ENCODE peak calls at places on chromosome 6, in four cellular contexts. R is BJ, W is upper lobe of left lung, T is BE2C. M is an unnamed sample.

GRCh38 chr6:88965691-88966090 is 2.3 kb upstream of the RNGTT start:
- DNase-seq in R (no peak), W (no peak), T (no peak), M (no peak)

GRCh38 chr6:29976588-29977424 is 34.5 kb downstream of the HLA-A start:
- DNase-seq in R (no peak), W (peak; percentile 93), T (peak; percentile 75), M (no peak)

GRCh38 chr6:40631760-40632159 is 44.6 kb upstream of the LRFN2 start:
- DNase-seq in R (no peak), W (no peak), T (peak; percentile 76), M (no peak)

GRCh38 chr6:37314803-37315515 is 38.8 kb upstream of the RNF8 start:
- DNase-seq in R (no peak), W (no peak), T (peak; percentile 54), M (no peak)

GRCh38 chr6:13307508-13307995 is 20.8 kb downstream of the TBC1D7 start:
- DNase-seq in R (no peak), W (no peak), T (no peak), M (no peak)

GRCh38 chr6:120468486-120468885 is 865.8 kb downstream of the TBC1D32 start:
- DNase-seq in R (no peak), W (no peak), T (no peak), M (no peak)

GRCh38 chr6:90416322-90416721 is 119.7 kb upstream of the BACH2 start:
- DNase-seq in R (no peak), W (no peak), T (no peak), M (no peak)

GRCh38 chr6:95515975-95516374 is 61.4 kb upstream of the MANEA start:
- DNase-seq in R (no peak), W (no peak), T (no peak), M (no peak)

GRCh38 chr6:120005292-120005976 is 655.9 kb upstream of the MAN1A1 start:
- DNase-seq in R (no peak), W (no peak), T (peak; percentile 81), M (no peak)

GRCh38 chr6:127554435-127555006 is 22.5 kb upstream of the C6orf58 start:
- DNase-seq in R (no peak), W (no peak), T (peak; percentile 53), M (peak; percentile 14)

GRCh38 chr6:125794342-125795137 is 3.8 kb downstream of the NCOA7 start:
- DNase-seq in R (no peak), W (no peak), T (no peak), M (no peak)

GRCh38 chr6:119132211-119133004 is 53.9 kb upstream of the FAM184A start:
- DNase-seq in R (no peak), W (no peak), T (no peak), M (no peak)

GRCh38 chr6:159865226-159865920 is 25.4 kb upstream of the MAS1 start:
- DNase-seq in R (no peak), W (no peak), T (no peak), M (no peak)

GRCh38 chr6:42507901-42508300 is 55.9 kb upstream of the UBR2 start:
- DNase-seq in R (peak; percentile 76), W (no peak), T (no peak), M (peak; percentile 14)

GRCh38 chr6:89037156-89037900 is 43.2 kb upstream of the PNRC1 start:
- DNase-seq in R (no peak), W (no peak), T (no peak), M (no peak)

GRCh38 chr6:127932708-127933107 is 31.9 kb upstream of the THEMIS start:
- DNase-seq in R (no peak), W (no peak), T (no peak), M (no peak)

GRCh38 chr6:1672379-1672778 is 62.7 kb downstream of the FOXC1 start:
- DNase-seq in R (no peak), W (no peak), T (no peak), M (no peak)

GRCh38 chr6:154615483-154616025 is 105.1 kb upstream of the CNKSR3 start:
- DNase-seq in R (no peak), W (peak; percentile 76), T (peak; percentile 93), M (peak; percentile 19)

GRCh38 chr6:21163110-21163837 is 430.3 kb upstream of the SOX4 start:
- DNase-seq in R (no peak), W (peak; percentile 14), T (no peak), M (no peak)

GRCh38 chr6:135114355-135115145 is 59.9 kb upstream of the HBS1L start:
- DNase-seq in R (no peak), W (no peak), T (no peak), M (no peak)

GRCh38 chr6:124795879-124796838 is 166.1 kb upstream of the RNF217 start:
- DNase-seq in R (no peak), W (no peak), T (no peak), M (no peak)

GRCh38 chr6:10684618-10685017 is 9.8 kb downstream of the C6orf52 start:
- DNase-seq in R (no peak), W (no peak), T (no peak), M (no peak)

GRCh38 chr6:8225113-8225512 is 122.8 kb upstream of the EEF1E1 start:
- DNase-seq in R (no peak), W (no peak), T (no peak), M (no peak)

GRCh38 chr6:76774750-76775396 is 688.4 kb downstream of the HTR1B start:
- DNase-seq in R (no peak), W (no peak), T (no peak), M (no peak)

GRCh38 chr6:13764996-13765395 is 49.4 kb downstream of the MCUR1 start:
- DNase-seq in R (no peak), W (no peak), T (no peak), M (no peak)

GRCh38 chr6:125780540-125781306 is 10.0 kb upstream of the NCOA7 start:
- DNase-seq in R (no peak), W (peak; percentile 72), T (peak; percentile 62), M (no peak)

GRCh38 chr6:125102901-125103300 is 50.7 kb upstream of the TPD52L1 start:
- DNase-seq in R (peak; percentile 84), W (no peak), T (no peak), M (peak; percentile 72)

GRCh38 chr6:37048851-37049734 is 43.6 kb downstream of the FGD2 start:
- DNase-seq in R (peak; percentile 68), W (no peak), T (no peak), M (peak; percentile 72)

GRCh38 chr6:122717350-122717749 is 62.2 kb upstream of the FABP7 start:
- DNase-seq in R (no peak), W (no peak), T (no peak), M (no peak)

GRCh38 chr6:13763740-13764381 is 50.5 kb downstream of the MCUR1 start:
- DNase-seq in R (no peak), W (no peak), T (no peak), M (no peak)

GRCh38 chr6:17987576-17988421 is at the start of gene KIF13A:
- DNase-seq in R (no peak), W (peak; percentile 94), T (peak; percentile 59), M (peak; percentile 52)

GRCh38 chr6:37538107-37538506 is 38.4 kb upstream of the CCDC167 start:
- DNase-seq in R (no peak), W (no peak), T (peak; percentile 40), M (no peak)

GRCh38 chr6:169838291-169839028 is 87.0 kb downstream of the ERMARD start:
- DNase-seq in R (no peak), W (peak; percentile 29), T (peak; percentile 29), M (no peak)

GRCh38 chr6:143027058-143027457 is 33.6 kb upstream of the AIG1 start:
- DNase-seq in R (no peak), W (no peak), T (peak; percentile 15), M (no peak)

GRCh38 chr6:139091859-139092258 is 43.0 kb upstream of the HECA start:
- DNase-seq in R (no peak), W (no peak), T (no peak), M (no peak)
- H3K4me3 ChIP-seq in R (no peak overlapping the region), W (no peak overlapping the region), T (no peak overlapping the region), M (no peak overlapping the region)

GRCh38 chr6:100665041-100665380 is 200.3 kb upstream of the SIM1 start:
- DNase-seq in R (no peak), W (no peak), T (no peak), M (no peak)

GRCh38 chr6:100663219-100663863 is 198.6 kb upstream of the SIM1 start:
- DNase-seq in R (peak; percentile 58), W (no peak), T (no peak), M (no peak)

GRCh38 chr6:100658486-100658885 is 193.8 kb upstream of the SIM1 start:
- DNase-seq in R (no peak), W (no peak), T (no peak), M (no peak)

GRCh38 chr6:100670056-100670455 is 205.3 kb upstream of the SIM1 start:
- DNase-seq in R (no peak), W (no peak), T (no peak), M (no peak)

DNA sequence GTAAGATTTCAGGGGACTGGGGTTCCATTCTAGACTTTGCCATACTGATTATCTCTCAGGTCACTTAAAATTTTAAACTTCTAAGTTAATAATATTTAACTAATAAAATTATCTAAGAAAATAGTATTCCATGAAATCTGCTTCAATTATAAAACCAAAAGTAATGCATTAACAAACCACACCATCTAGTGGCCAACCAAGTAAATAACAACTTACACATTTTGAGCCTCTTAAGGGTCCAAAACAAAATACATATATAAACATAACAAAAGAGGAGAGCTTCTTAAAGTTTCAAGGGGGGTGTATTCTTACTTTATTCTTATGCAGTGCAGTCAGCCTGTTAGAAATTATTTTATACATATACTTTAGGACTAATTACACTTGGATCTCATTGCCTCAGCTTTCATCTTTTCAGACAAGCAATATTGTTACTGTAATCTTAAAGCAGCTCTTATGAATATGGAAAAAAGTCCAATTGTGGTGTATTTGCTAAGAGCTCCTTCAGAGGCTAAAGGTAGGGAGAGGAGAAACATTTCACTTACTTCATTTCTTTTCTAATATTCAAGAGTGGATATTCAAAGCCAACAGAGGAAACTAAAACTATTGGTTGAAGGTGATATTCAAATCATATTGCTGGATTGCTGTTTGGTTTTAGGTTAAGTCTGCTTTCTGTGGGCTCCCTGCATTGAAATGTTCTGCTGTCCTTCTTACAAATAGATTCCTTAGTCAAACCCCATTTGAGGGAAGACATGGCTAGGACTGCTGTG is 199.7 kb upstream of the SIM1 start:
- DNase-seq in R (no peak), W (no peak), T (peak; percentile 8), M (no peak)
- TF ChIP-seq CTCF in R (peak; percentile 59), W (peak; percentile 23), T (peak; percentile 53), M (peak; percentile 43)

DNA sequence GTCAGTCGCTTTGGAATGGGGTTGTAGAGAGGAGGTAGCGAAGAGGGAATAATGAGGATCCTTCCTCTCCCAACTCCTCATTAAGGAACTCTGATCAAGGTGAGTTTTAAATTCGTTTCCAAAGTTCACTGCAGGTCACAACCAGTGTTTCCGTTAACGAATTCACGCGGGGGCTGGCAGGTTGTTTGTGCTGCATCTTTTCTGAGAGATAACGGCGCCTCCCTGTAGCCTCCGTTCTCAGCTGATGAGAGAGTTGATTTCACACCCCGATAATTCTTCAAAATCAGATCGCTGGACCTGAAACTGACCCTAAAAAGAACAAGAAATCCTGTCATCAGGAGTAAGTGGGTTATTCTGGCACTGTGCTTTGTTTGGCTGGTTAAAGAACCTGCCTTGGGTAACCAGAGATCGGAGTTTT is 33.2 kb upstream of the BTN3A2 start:
- DNase-seq in R (no peak), W (no peak), T (no peak), M (no peak)
- H3K4me3 ChIP-seq in R (peak overlapping the region; percentile 41), W (no peak overlapping the region), T (peak overlapping the region; percentile 91), M (peak overlapping the region; percentile 75)

GRCh38 chr6:25450469-25451198 is 171.5 kb downstream of the CARMIL1 start:
- DNase-seq in R (no peak), W (no peak), T (no peak), M (no peak)

GRCh38 chr6:25447570-25447929 is 168.4 kb downstream of the CARMIL1 start:
- DNase-seq in R (no peak), W (no peak), T (no peak), M (no peak)

GRCh38 chr6:25448965-25449538 is 169.9 kb downstream of the CARMIL1 start:
- DNase-seq in R (no peak), W (no peak), T (no peak), M (no peak)

GRCh38 chr6:25452027-25452426 is 172.9 kb downstream of the CARMIL1 start:
- DNase-seq in R (no peak), W (no peak), T (no peak), M (no peak)

GRCh38 chr6:25449774-25450173 is 170.6 kb downstream of the CARMIL1 start:
- DNase-seq in R (no peak), W (no peak), T (peak; percentile 47), M (no peak)
- TF ChIP-seq CTCF in R (no peak), W (no peak), T (no peak), M (no peak)

M was measured in HFF-Myc.